ENCODE peak calls at places on chromosomes 5 and 9, in ten cellular contexts. K is SK-N-SH, C is ovary, H is fibroblast of the aortic adventitia, Q is H1, L is foreskin fibroblast, R is dorsolateral prefrontal cortex, U is mammary epithelial cell, V is brain microvascular endothelial cell, N is psoas muscle. E is an unnamed sample.

GRCh38 chr5:149831492-149831891 is 101.4 kb downstream of the PPARGC1B start:
- DNase-seq in Q (no peak), C (no peak), N (no peak), V (peak), H (peak), R (no peak), K (no peak), L (peak), U (peak), E (peak)

GRCh38 chr9:4160284-4160683 is 139.6 kb downstream of the GLIS3 start:
- DNase-seq in H (no peak), V (no peak), L (no peak), R (no peak), C (no peak), K (no peak), U (no peak), N (no peak), Q (no peak), E (no peak)

GRCh38 chr5:71948206-71948605 is 159.1 kb upstream of the MAP1B start:
- DNase-seq in R (no peak), L (no peak), N (no peak), U (no peak), H (peak), V (no peak), Q (no peak), C (no peak), K (no peak), E (no peak)

GRCh38 chr5:9483251-9483650 is 62.6 kb downstream of the SEMA5A start:
- DNase-seq in V (no peak), N (no peak), Q (no peak), H (no peak), U (no peak), K (no peak), L (peak), R (no peak), C (no peak), E (no peak)

GRCh38 chr5:140253985-140254384 is 48.9 kb downstream of the PFDN1 start:
- DNase-seq in R (no peak), L (peak), C (no peak), K (no peak), H (peak), Q (no peak), N (no peak), U (peak), V (no peak), E (no peak)

GRCh38 chr5:120463991-120464626 is at the start of gene PRR16:
- DNase-seq in C (peak), V (peak), H (peak), R (peak), K (peak), Q (peak), N (peak), L (peak), U (peak), E (peak)

GRCh38 chr9:71357346-71357745 is 235.9 kb upstream of the TRPM3 start:
- DNase-seq in R (no peak), N (no peak), K (no peak), U (no peak), V (no peak), Q (no peak), H (no peak), L (no peak), C (no peak), E (no peak)

GRCh38 chr5:117454716-117455212 is 880.1 kb upstream of the SEMA6A start:
- DNase-seq in N (peak), R (no peak), V (no peak), Q (peak), C (peak), K (peak), H (no peak), L (peak), U (peak), E (peak)

GRCh38 chr5:104859437-104859836 is 1296.8 kb upstream of the NUDT12 start:
- DNase-seq in Q (no peak), U (no peak), C (no peak), R (no peak), V (no peak), H (no peak), N (no peak), K (no peak), L (peak), E (no peak)

GRCh38 chr9:100869321-100869720 is 159.2 kb upstream of the PLPPR1 start:
- DNase-seq in K (no peak), R (no peak), H (no peak), U (no peak), C (no peak), L (no peak), N (no peak), V (no peak), Q (no peak), E (no peak)

GRCh38 chr9:76107487-76107886 is 217.0 kb downstream of the PCSK5 start:
- DNase-seq in C (no peak), V (no peak), K (no peak), N (no peak), L (peak), H (peak), Q (no peak), R (no peak), U (no peak), E (no peak)

GRCh38 chr5:71938886-71939285 is 168.4 kb upstream of the MAP1B start:
- DNase-seq in H (no peak), N (no peak), L (no peak), V (no peak), C (no peak), R (no peak), K (no peak), U (peak), Q (no peak), E (no peak)

GRCh38 chr9:3477236-3477834 is 48.5 kb downstream of the RFX3 start:
- DNase-seq in L (no peak), N (no peak), U (no peak), H (no peak), C (no peak), K (no peak), Q (no peak), R (no peak), V (no peak), E (peak)

GRCh38 chr9:107435415-107435814 is 54.2 kb downstream of the KLF4 start:
- DNase-seq in H (no peak), Q (no peak), R (no peak), V (no peak), U (no peak), N (no peak), K (no peak), C (no peak), L (no peak), E (no peak)

GRCh38 chr5:137862251-137862650 is 5.4 kb upstream of the MYOT start:
- DNase-seq in L (no peak), U (no peak), V (no peak), N (no peak), R (no peak), H (no peak), Q (no peak), K (no peak), C (no peak), E (no peak)

GRCh38 chr5:109688647-109688998 is 1.1 kb upstream of the MAN2A1 start:
- DNase-seq in Q (peak), N (no peak), H (no peak), C (no peak), L (peak), U (no peak), K (no peak), V (no peak), R (no peak), E (peak)

GRCh38 chr5:96439477-96440184 is 6.6 kb upstream of the PCSK1 start:
- DNase-seq in K (no peak), R (no peak), Q (no peak), V (no peak), L (peak), H (peak), C (no peak), N (no peak), U (no peak), E (peak)

GRCh38 chr5:130692766-130693165 is 472.3 kb downstream of the HINT1 start:
- DNase-seq in Q (no peak), N (no peak), U (no peak), K (no peak), V (no peak), R (no peak), C (no peak), L (peak), H (no peak), E (no peak)

GRCh38 chr5:58127486-58128220 is 332.2 kb downstream of the PLK2 start:
- DNase-seq in Q (no peak), K (no peak), V (no peak), R (no peak), N (no peak), C (peak), H (no peak), U (no peak), L (no peak), E (no peak)

GRCh38 chr5:115831163-115831768 is 10.1 kb downstream of the ATG12 start:
- DNase-seq in R (no peak), H (peak), N (no peak), L (peak), V (no peak), K (peak), Q (no peak), U (peak), C (no peak), E (peak)

GRCh38 chr5:86665984-86666760 is 48.4 kb downstream of the COX7C start:
- DNase-seq in K (no peak), R (no peak), V (no peak), Q (no peak), L (no peak), U (no peak), N (no peak), H (no peak), C (no peak), E (peak)

GRCh38 chr5:103565711-103566110 is 3.1 kb upstream of the NUDT12 start:
- DNase-seq in C (no peak), N (no peak), H (no peak), K (no peak), Q (no peak), V (no peak), R (no peak), L (no peak), U (no peak), E (no peak)

GRCh38 chr5:14869286-14870164 is 2.1 kb downstream of the ANKH start:
- DNase-seq in R (no peak), U (no peak), N (no peak), V (no peak), K (no peak), H (peak), L (no peak), Q (no peak), C (no peak), E (no peak)

GRCh38 chr9:93288891-93289883 is 105.2 kb downstream of the WNK2 start:
- DNase-seq in H (no peak), K (peak), L (peak), N (no peak), R (no peak), U (peak), Q (peak), C (no peak), V (peak), E (no peak)
- TF ChIP-seq CTCF in H (no peak), K (no peak), L (no peak), N (no peak), R (no peak), U (no peak), Q (peak), C (no peak), V (no peak), E (no peak)

DNA sequence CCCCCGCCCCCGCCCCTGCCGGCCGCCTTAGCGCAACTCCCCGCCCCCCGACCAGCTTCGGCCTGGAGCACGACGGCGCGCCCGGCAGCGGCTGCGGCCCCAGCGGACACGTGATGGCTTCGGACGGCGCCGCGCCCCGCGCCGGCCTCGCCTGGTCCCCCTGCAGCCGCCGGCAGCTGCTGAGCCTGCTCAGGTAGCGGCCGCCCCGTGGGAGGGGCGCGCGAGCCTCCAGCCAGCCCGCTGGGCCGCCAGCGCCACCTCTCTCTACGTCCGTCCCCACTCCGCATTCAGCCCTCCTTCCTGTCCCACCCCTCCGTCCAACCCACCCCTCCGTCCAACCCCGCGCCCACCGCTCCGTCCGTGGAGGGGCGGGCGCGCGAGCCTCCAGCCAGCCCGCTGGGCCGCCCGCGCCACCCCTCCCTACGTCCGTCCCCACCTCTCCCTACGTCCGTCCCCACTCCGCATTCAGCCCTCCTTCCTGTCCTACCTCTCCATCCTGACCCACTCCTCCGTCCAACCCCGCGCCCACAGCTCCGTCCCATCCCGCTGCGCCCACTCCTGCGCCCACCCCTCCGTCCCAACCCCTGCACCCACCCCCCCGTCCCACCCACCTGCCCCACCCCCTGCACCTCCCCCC is 6.5 kb downstream of the ADAMTS13 start:
- DNase-seq in H (no peak), K (peak), V (no peak), C (no peak), U (no peak), Q (peak), R (no peak), N (no peak), L (peak), E (peak)
- H3K4me3 ChIP-seq in H (peak), K (no peak), V (no peak), C (no peak), U (no peak), Q (peak), R (no peak), N (peak), L (no peak), E (no peak)

DNA sequence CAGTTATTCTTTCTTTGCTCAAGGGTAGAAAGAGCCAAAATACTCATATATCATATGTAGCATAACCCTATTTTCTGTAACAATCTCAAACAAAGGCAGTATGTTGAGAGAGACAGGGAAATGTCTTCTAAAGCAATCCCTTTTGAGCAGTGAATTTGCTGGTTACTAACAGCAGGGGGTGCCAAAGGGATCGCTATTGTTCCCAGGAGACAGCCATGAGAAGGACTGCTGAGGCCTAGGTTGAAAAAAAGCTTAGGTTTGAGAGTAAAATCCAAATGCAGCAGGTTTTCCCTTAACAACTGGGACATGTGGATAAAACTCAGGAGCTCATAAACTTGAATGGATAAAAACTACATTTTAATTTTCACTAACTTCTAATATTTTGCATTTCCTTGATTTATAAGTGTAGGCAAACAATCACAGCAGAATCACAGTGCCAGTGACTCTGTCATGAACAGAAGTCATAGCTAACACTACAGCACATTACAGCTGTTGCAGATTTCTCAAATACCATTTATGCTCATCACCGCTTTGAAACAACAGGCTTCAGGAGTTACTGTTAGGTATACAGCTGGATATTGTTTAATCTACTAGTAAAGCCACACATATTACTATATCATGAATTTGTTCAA is 148.4 kb downstream of the MAPKAP1 start:
- DNase-seq in R (peak), U (peak), C (peak), L (peak), H (peak), V (peak), Q (peak), N (no peak), K (peak), E (peak)
- TF ChIP-seq CTCF in R (peak), U (peak), C (peak), L (peak), H (peak), V (peak), Q (peak), N (peak), K (peak), E (peak)

GRCh38 chr5:145938699-145939531 is 2.5 kb downstream of the SH3RF2 start:
- DNase-seq in C (no peak), H (no peak), N (no peak), L (no peak), V (no peak), U (peak), K (peak), Q (no peak), R (no peak), E (no peak)
- H3K4me3 ChIP-seq in C (no peak), H (peak), N (peak), L (no peak), V (no peak), U (peak), K (no peak), Q (no peak), R (no peak), E (no peak)

GRCh38 chr9:95084254-95084934 is 233.1 kb downstream of the FANCC start:
- DNase-seq in H (no peak), R (no peak), K (no peak), U (no peak), V (no peak), L (peak), Q (no peak), C (no peak), N (no peak), E (no peak)
- TF ChIP-seq CTCF in H (no peak), R (no peak), K (no peak), U (no peak), V (no peak), L (no peak), Q (no peak), C (no peak), N (no peak), E (no peak)

GRCh38 chr5:142358121-142358520 is 33.3 kb upstream of the SPRY4 start:
- DNase-seq in R (no peak), L (no peak), U (no peak), N (no peak), C (no peak), Q (no peak), H (no peak), K (no peak), V (no peak), E (no peak)
- H3K4me3 ChIP-seq in R (no peak), L (no peak), U (no peak), N (no peak), C (no peak), Q (no peak), H (no peak), K (no peak), V (no peak), E (no peak)